ENCODE peak calls at places on chromosomes 7 and 10, in four cellular contexts. A, F, H and W are unnamed samples.

GRCh38 chr10:6052247-6053221 is 9.6 kb downstream of the IL2RA start:
- DNase-seq in H (no peak), F (peak), A (no peak), W (peak)

GRCh38 chr10:71260622-71261325 is 48.4 kb downstream of the UNC5B start:
- DNase-seq in A (no peak), H (no peak), F (no peak), W (no peak)

GRCh38 chr7:7516156-7516555 is 19.5 kb downstream of the COL28A1 start:
- DNase-seq in A (no peak), F (no peak), H (no peak), W (no peak)

GRCh38 chr10:109701583-109702215 is 221.6 kb downstream of the XPNPEP1 start:
- DNase-seq in A (no peak), F (no peak), H (no peak), W (no peak)

GRCh38 chr10:119549247-119549999 is 6.9 kb upstream of the RGS10 start:
- DNase-seq in F (no peak), A (no peak), H (no peak), W (no peak)

GRCh38 chr7:141231018-141231792 is 157.3 kb downstream of the TMEM178B start:
- DNase-seq in H (no peak), F (no peak), A (no peak), W (peak)

GRCh38 chr7:51019231-51019844 is 236.6 kb upstream of the GRB10 start:
- DNase-seq in A (no peak), F (no peak), H (no peak), W (no peak)

GRCh38 chr7:103373866-103374643 is 26.6 kb downstream of the PSMC2 start:
- DNase-seq in F (no peak), A (no peak), H (no peak), W (no peak)

GRCh38 chr10:27643296-27643695 is 102.3 kb downstream of the MKX start:
- DNase-seq in F (no peak), A (no peak), H (no peak), W (no peak)

GRCh38 chr10:57320416-57320815 is 947.3 kb downstream of the IPMK start:
- DNase-seq in H (no peak), F (no peak), A (no peak), W (no peak)

GRCh38 chr7:27199820-27200760 is at the start of gene HOXA13:
- DNase-seq in F (no peak), H (no peak), A (no peak), W (peak)

GRCh38 chr7:31744294-31744874 is 57.4 kb downstream of the PPP1R17 start:
- DNase-seq in F (no peak), H (peak), A (peak), W (peak)

GRCh38 chr10:120931423-120931822 is 80.3 kb downstream of the WDR11 start:
- DNase-seq in F (no peak), H (no peak), A (no peak), W (no peak)

GRCh38 chr10:123639131-123639530 is 27.0 kb upstream of the GPR26 start:
- DNase-seq in F (no peak), A (no peak), H (no peak), W (no peak)

GRCh38 chr10:5732141-5732540 is 47.5 kb downstream of the TASOR2 start:
- DNase-seq in H (no peak), A (no peak), F (no peak), W (no peak)

GRCh38 chr10:48885376-48885775 is 54.3 kb downstream of the LRRC18 start:
- DNase-seq in A (peak), F (no peak), H (no peak), W (peak)

GRCh38 chr7:39637963-39638485 is 14.7 kb downstream of the RALA start:
- DNase-seq in F (no peak), A (no peak), H (no peak), W (no peak)

GRCh38 chr7:73937014-73937413 is 76.1 kb downstream of the TMEM270 start:
- DNase-seq in A (no peak), F (no peak), H (no peak), W (no peak)

GRCh38 chr10:6204063-6204340 is 1.3 kb downstream of the PFKFB3 start:
- DNase-seq in F (peak), H (peak), A (no peak), W (no peak)

GRCh38 chr7:3156508-3156907 is 112.8 kb upstream of the CARD11 start:
- DNase-seq in A (no peak), H (no peak), F (no peak), W (no peak)

GRCh38 chr7:78558571-78558970 is 760.0 kb downstream of the PHTF2 start:
- DNase-seq in H (no peak), F (no peak), A (no peak), W (no peak)